ENCODE peak calls at places on chromosome 21, in nine cellular contexts. M, C, L, R, Y, X, E, D and P are unnamed samples.

GRCh38 chr21:44774972-44775371 is 26.6 kb downstream of the UBE2G2 start:
- DNase-seq in M (no peak), C (no peak), L (no peak), R (no peak), Y (no peak), X (no peak), E (no peak), D (no peak), P (no peak)

GRCh38 chr21:45147473-45148315 is 73.3 kb downstream of the ADARB1 start:
- DNase-seq in M (no peak), C (no peak), L (no peak), R (no peak), Y (peak; percentile 66), X (no peak), E (no peak), D (no peak), P (peak; percentile 85)

GRCh38 chr21:39788383-39788782 is 43.4 kb downstream of the IGSF5 start:
- DNase-seq in M (peak; percentile 84), C (no peak), L (no peak), R (no peak), Y (peak; percentile 48), X (no peak), E (no peak), D (peak; percentile 91), P (peak; percentile 50)

GRCh38 chr21:36068748-36069398 is 951 bp upstream of the CBR1 start:
- DNase-seq in M (no peak), C (no peak), L (no peak), R (no peak), Y (no peak), X (no peak), E (no peak), D (no peak), P (no peak)

GRCh38 chr21:41678944-41679343 is 87.9 kb downstream of the RIPK4 start:
- DNase-seq in M (peak; percentile 98), C (peak; percentile 3), L (no peak), R (no peak), Y (peak; percentile 99), X (no peak), E (no peak), D (peak; percentile 96), P (peak; percentile 57)

GRCh38 chr21:15121655-15122120 is 56.9 kb upstream of the NRIP1 start:
- DNase-seq in M (peak; percentile 29), C (no peak), L (no peak), R (no peak), Y (peak; percentile 9), X (no peak), E (no peak), D (no peak), P (no peak)

GRCh38 chr21:31394309-31394708 is 50.2 kb upstream of the TIAM1 start:
- DNase-seq in M (no peak), C (no peak), L (no peak), R (no peak), Y (no peak), X (peak; percentile 4), E (peak; percentile 55), D (no peak), P (no peak)

GRCh38 chr21:44727757-44728156 is 16.4 kb upstream of the TSPEAR start:
- DNase-seq in M (no peak), C (no peak), L (no peak), R (no peak), Y (no peak), X (no peak), E (no peak), D (no peak), P (no peak)

GRCh38 chr21:37450385-37451044 is 83.9 kb downstream of the DYRK1A start:
- DNase-seq in M (no peak), C (no peak), L (no peak), R (no peak), Y (peak; percentile 76), X (no peak), E (no peak), D (no peak), P (no peak)

GRCh38 chr21:42311816-42312625 is 3.2 kb downstream of the TFF3 start:
- DNase-seq in M (no peak), C (no peak), L (no peak), R (no peak), Y (no peak), X (no peak), E (no peak), D (no peak), P (no peak)

GRCh38 chr21:45383111-45383614 is 21.8 kb upstream of the COL18A1 start:
- DNase-seq in M (no peak), C (no peak), L (no peak), R (no peak), Y (no peak), X (no peak), E (no peak), D (no peak), P (no peak)